ENCODE peak calls at places on chromosome 5, in four cellular contexts. C is left ventricle myocardium inferior, V is testis, U is foreskin keratinocyte. I is an unnamed sample.

GRCh38 chr5:154168395-154168794 is 22.1 kb upstream of the GALNT10 start:
- DNase-seq in C (no peak), V (no peak), U (no peak), I (no peak)

GRCh38 chr5:139468421-139468931 is 2.3 kb upstream of the SMIM33 start:
- DNase-seq in C (no peak), V (no peak), U (no peak), I (peak)

GRCh38 chr5:1801954-1802295 is 718 bp downstream of the NDUFS6 start:
- DNase-seq in C (no peak), V (peak), U (no peak), I (no peak)

GRCh38 chr5:149028984-149029383 is 33.9 kb downstream of the SH3TC2 start:
- DNase-seq in C (no peak), V (no peak), U (no peak), I (no peak)

GRCh38 chr5:93723005-93723404 is 18.4 kb downstream of the POU5F2 start:
- DNase-seq in C (no peak), V (no peak), U (no peak), I (no peak)

GRCh38 chr5:129973716-129974426 is 69.6 kb downstream of the CHSY3 start:
- DNase-seq in C (no peak), V (no peak), U (no peak), I (peak)

GRCh38 chr5:170393235-170393634 is 4.1 kb upstream of the KCNMB1 start:
- DNase-seq in C (no peak), V (no peak), U (no peak), I (no peak)

GRCh38 chr5:94707359-94707758 is 88.9 kb downstream of the SLF1 start:
- DNase-seq in C (no peak), V (no peak), U (no peak), I (no peak)

GRCh38 chr5:175894805-175895204 is 23.4 kb downstream of the CPLX2 start:
- DNase-seq in C (no peak), V (no peak), U (no peak), I (no peak)

GRCh38 chr5:10628601-10629000 is 64.7 kb downstream of the ANKRD33B start:
- DNase-seq in C (no peak), V (no peak), U (no peak), I (no peak)

GRCh38 chr5:75043736-75044264 is 8.6 kb downstream of the GCNT4 start:
- DNase-seq in C (no peak), V (no peak), U (no peak), I (no peak)

GRCh38 chr5:142881076-142881466 is 110.9 kb downstream of the ARHGAP26 start:
- DNase-seq in C (no peak), V (no peak), U (no peak), I (no peak)

GRCh38 chr5:138662599-138662998 is 87.4 kb upstream of the HSPA9 start:
- DNase-seq in C (no peak), V (no peak), U (no peak), I (no peak)

GRCh38 chr5:111755942-111756353 is 1.0 kb downstream of the NREP start:
- DNase-seq in C (no peak), V (no peak), U (no peak), I (peak)

GRCh38 chr5:124022966-124023365 is 511.0 kb downstream of the CSNK1G3 start:
- DNase-seq in C (no peak), V (no peak), U (no peak), I (no peak)

GRCh38 chr5:151082274-151082902 is 1.6 kb upstream of the TNIP1 start:
- DNase-seq in C (no peak), V (no peak), U (no peak), I (peak)

GRCh38 chr5:159849437-159850191 is 66.7 kb upstream of the ADRA1B start:
- DNase-seq in C (no peak), V (no peak), U (peak), I (peak)

GRCh38 chr5:63127054-63127453 is 548.4 kb downstream of the LRRC70 start:
- DNase-seq in C (no peak), V (no peak), U (peak), I (no peak)

GRCh38 chr5:174145821-174146220 is 100.3 kb downstream of the NSG2 start:
- DNase-seq in C (no peak), V (no peak), U (no peak), I (no peak)

GRCh38 chr5:51389582-51390463 is 6.6 kb downstream of the ISL1 start:
- DNase-seq in C (no peak), V (no peak), U (no peak), I (peak)

GRCh38 chr5:2277886-2278285 is 395.2 kb upstream of the IRX4 start:
- DNase-seq in C (no peak), V (no peak), U (no peak), I (no peak)

GRCh38 chr5:126624534-126624933 is 23.8 kb downstream of the PHAX start:
- DNase-seq in C (no peak), V (no peak), U (peak), I (peak)

GRCh38 chr5:134649163-134649916 is 755 bp downstream of the SEC24A start:
- DNase-seq in C (no peak), V (peak), U (no peak), I (no peak)

GRCh38 chr5:132674671-132675506 is 1.1 kb downstream of the IL4 start:
- DNase-seq in C (no peak), V (no peak), U (peak), I (peak)

GRCh38 chr5:14110196-14110595 is 32.9 kb upstream of the TRIO start:
- DNase-seq in C (no peak), V (no peak), U (no peak), I (peak)

DNA sequence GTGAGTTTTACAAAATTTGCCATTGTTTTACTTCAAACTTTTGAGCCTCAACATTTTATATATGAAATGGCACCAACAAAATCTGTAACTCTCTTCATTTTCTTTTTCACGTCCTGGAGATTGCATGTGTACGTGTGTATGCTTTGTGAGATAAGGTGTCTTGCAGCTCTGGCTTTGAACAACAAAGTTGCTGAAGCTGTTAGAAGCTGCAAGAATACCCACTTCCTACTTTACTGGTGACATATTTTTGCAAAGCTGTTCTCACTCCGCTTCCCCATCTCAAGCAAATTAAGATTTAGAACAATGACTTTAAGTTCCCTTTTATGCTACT is 41.8 kb downstream of the FYB1 start:
- DNase-seq in C (no peak), V (no peak), U (no peak), I (no peak)
- H3K27ac ChIP-seq in C (no peak), V (no peak), U (no peak), I (no peak)

GRCh38 chr5:78534148-78535009 is 114.2 kb downstream of the LHFPL2 start:
- DNase-seq in C (peak), V (no peak), U (no peak), I (no peak)
- H3K27ac ChIP-seq in C (peak), V (no peak), U (no peak), I (peak)

DNA sequence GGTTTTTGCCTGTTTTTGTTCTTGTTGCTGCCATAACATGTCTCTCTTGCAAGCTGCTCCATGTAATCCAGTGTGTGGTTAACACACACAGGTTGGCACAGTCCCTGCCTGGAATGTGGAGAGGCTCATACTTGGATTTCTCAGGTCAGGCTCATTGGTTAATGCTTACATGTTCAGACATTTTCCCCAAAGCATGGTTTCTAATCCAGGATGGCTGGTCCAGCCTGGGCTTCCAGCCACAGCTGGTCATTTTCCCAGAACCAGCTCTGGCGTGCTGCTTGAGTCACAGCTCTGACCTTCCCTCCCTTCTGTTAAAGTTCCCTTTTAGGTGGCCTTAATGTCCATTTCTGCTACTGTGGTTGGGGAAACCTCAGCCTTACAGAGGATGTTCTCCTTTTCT is 294.3 kb downstream of the TAF11L14 start:
- DNase-seq in C (no peak), V (no peak), U (peak), I (no peak)
- H3K27ac ChIP-seq in C (no peak), V (no peak), U (no peak), I (no peak)

GRCh38 chr5:172846249-172846648 is 12.2 kb downstream of the ERGIC1 start:
- DNase-seq in C (no peak), V (no peak), U (no peak), I (no peak)
- H3K27ac ChIP-seq in C (no peak), V (no peak), U (no peak), I (no peak)

GRCh38 chr5:16894236-16895057 is 41.6 kb downstream of the MYO10 start:
- DNase-seq in C (no peak), V (no peak), U (peak), I (peak)
- H3K27ac ChIP-seq in C (no peak), V (no peak), U (peak), I (no peak)

GRCh38 chr5:178329331-178329730 is 96.7 kb upstream of the PHYKPL start:
- DNase-seq in C (no peak), V (no peak), U (no peak), I (no peak)

GRCh38 chr5:178333821-178334481 is 101.3 kb upstream of the PHYKPL start:
- DNase-seq in C (no peak), V (no peak), U (no peak), I (no peak)

GRCh38 chr5:178332096-178332780 is 99.6 kb upstream of the PHYKPL start:
- DNase-seq in C (no peak), V (no peak), U (no peak), I (no peak)

GRCh38 chr5:178330791-178331404 is 98.3 kb upstream of the PHYKPL start:
- DNase-seq in C (no peak), V (no peak), U (no peak), I (no peak)

GRCh38 chr5:178331491-178331981 is 98.9 kb upstream of the PHYKPL start:
- DNase-seq in C (peak), V (peak), U (no peak), I (peak)
- H3K27ac ChIP-seq in C (peak), V (no peak), U (no peak), I (peak)

GRCh38 chr5:35545190-35545589 is 72.5 kb upstream of the SPEF2 start:
- DNase-seq in C (no peak), V (no peak), U (no peak), I (no peak)

GRCh38 chr5:35538198-35538931 is 79.3 kb upstream of the SPEF2 start:
- DNase-seq in C (no peak), V (no peak), U (no peak), I (no peak)

DNA sequence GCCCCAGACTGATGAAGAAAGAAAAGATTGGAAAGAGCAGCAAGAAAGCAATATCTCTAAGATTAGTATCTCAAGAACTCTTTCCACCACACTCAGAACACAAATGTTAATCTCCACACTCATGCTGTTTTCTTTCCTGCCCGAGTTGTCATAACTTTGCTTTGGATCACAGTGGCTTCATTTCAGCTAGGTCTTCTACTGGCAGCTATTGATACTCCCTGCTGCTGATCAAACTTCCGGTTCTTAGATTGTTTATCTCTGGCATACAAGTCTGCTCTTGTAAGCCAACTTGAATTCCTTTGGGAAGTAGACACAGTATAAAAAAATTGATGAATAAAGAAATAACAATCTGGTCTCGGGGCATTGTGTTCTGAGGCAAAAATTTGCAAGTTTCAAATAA is 77.7 kb upstream of the SPEF2 start:
- DNase-seq in C (no peak), V (no peak), U (no peak), I (no peak)
- H3K27ac ChIP-seq in C (no peak), V (no peak), U (no peak), I (no peak)

GRCh38 chr5:76325876-76326491 is 77.1 kb upstream of the IQGAP2 start:
- DNase-seq in C (no peak), V (peak), U (no peak), I (no peak)
- H3K27ac ChIP-seq in C (no peak), V (no peak), U (no peak), I (peak)

I was measured in cardiac muscle cell.